ENCODE peak calls at places on chromosomes 7 and 10, in seven cellular contexts. W is PC-3, F is EL, M is retina, J is cerebellar cortex, K is astrocyte of the spinal cord, O is A549. I is an unnamed sample.

GRCh38 chr7:151503902-151504714 is 15.6 kb downstream of the RHEB start:
- DNase-seq in W (peak; percentile 73), F (peak; percentile 84), M (no peak), J (no peak), K (peak; percentile 69), O (no peak), I (no peak)

GRCh38 chr10:100864981-100865380 is 47.8 kb upstream of the SLF2 start:
- DNase-seq in W (no peak), F (no peak), M (no peak), J (no peak), K (no peak), O (no peak), I (no peak)

GRCh38 chr7:42080831-42081230 is 156.2 kb downstream of the GLI3 start:
- DNase-seq in W (no peak), F (no peak), M (peak; percentile 61), J (no peak), K (no peak), O (no peak), I (no peak)

GRCh38 chr7:74304550-74304949 is 15.3 kb downstream of the CLIP2 start:
- DNase-seq in W (no peak), F (no peak), M (no peak), J (no peak), K (no peak), O (no peak), I (no peak)

GRCh38 chr7:44986218-44987053 is 7.6 kb upstream of the MYO1G start:
- DNase-seq in W (peak; percentile 94), F (peak; percentile 95), M (peak; percentile 97), J (peak; percentile 94), K (peak; percentile 96), O (peak; percentile 68), I (peak; percentile 94)

GRCh38 chr7:127187740-127188139 is 65.0 kb downstream of the GRM8 start:
- DNase-seq in W (no peak), F (no peak), M (no peak), J (no peak), K (no peak), O (no peak), I (no peak)

GRCh38 chr10:23198940-23199767 is 7.0 kb downstream of the PTF1A start:
- DNase-seq in W (no peak), F (no peak), M (peak; percentile 70), J (no peak), K (peak; percentile 22), O (peak; percentile 18), I (no peak)

GRCh38 chr10:78672898-78673297 is 395.9 kb upstream of the ZMIZ1 start:
- DNase-seq in W (peak; percentile 97), F (no peak), M (peak; percentile 44), J (no peak), K (peak; percentile 56), O (no peak), I (no peak)

GRCh38 chr10:43205681-43206390 is 61.0 kb downstream of the RASGEF1A start:
- DNase-seq in W (no peak), F (no peak), M (peak; percentile 2), J (no peak), K (no peak), O (no peak), I (no peak)

GRCh38 chr10:78972160-78972946 is 96.4 kb upstream of the ZMIZ1 start:
- DNase-seq in W (peak; percentile 83), F (peak; percentile 82), M (no peak), J (peak; percentile 37), K (peak; percentile 95), O (peak; percentile 48), I (no peak)

GRCh38 chr10:117134084-117135025 is 3.7 kb downstream of the VAX1 start:
- DNase-seq in W (no peak), F (no peak), M (peak; percentile 81), J (no peak), K (no peak), O (no peak), I (no peak)

GRCh38 chr10:70494536-70494935 is 16.0 kb downstream of the PALD1 start:
- DNase-seq in W (no peak), F (peak; percentile 17), M (no peak), J (no peak), K (no peak), O (no peak), I (no peak)

GRCh38 chr7:35725280-35725680 is 30.3 kb upstream of the HERPUD2 start:
- DNase-seq in W (no peak), F (no peak), M (no peak), J (no peak), K (no peak), O (no peak), I (no peak)

GRCh38 chr7:502296-502695 is 17.4 kb downstream of the PDGFA start:
- DNase-seq in W (no peak), F (no peak), M (no peak), J (no peak), K (no peak), O (no peak), I (no peak)

GRCh38 chr7:158052381-158053095 is 535.1 kb downstream of the PTPRN2 start:
- DNase-seq in W (no peak), F (no peak), M (peak; percentile 43), J (no peak), K (no peak), O (no peak), I (no peak)

GRCh38 chr7:130294314-130294713 is 1.4 kb downstream of the CPA4 start:
- DNase-seq in W (no peak), F (peak; percentile 23), M (no peak), J (no peak), K (peak; percentile 41), O (no peak), I (no peak)

GRCh38 chr10:110181911-110182310 is 25.5 kb upstream of the MXI1 start:
- DNase-seq in W (no peak), F (no peak), M (no peak), J (no peak), K (no peak), O (no peak), I (no peak)

GRCh38 chr7:113922049-113922448 is 3.2 kb upstream of the PPP1R3A start:
- DNase-seq in W (no peak), F (no peak), M (no peak), J (no peak), K (no peak), O (no peak), I (no peak)

GRCh38 chr7:100946111-100946510 is 3.2 kb upstream of the MUC3A start:
- DNase-seq in W (no peak), F (no peak), M (no peak), J (no peak), K (no peak), O (no peak), I (no peak)

GRCh38 chr10:114432704-114433103 is 28.4 kb upstream of the AFAP1L2 start:
- DNase-seq in W (no peak), F (peak; percentile 16), M (no peak), J (no peak), K (no peak), O (no peak), I (no peak)

I was measured in SK-N-DZ.